ENCODE peak calls at places on chromosomes 11 and 22, in eight cellular contexts. Y is D721Med, V is endodermal cell, I is neural crest cell, Q is uterus, H is foreskin keratinocyte, W is GM13977, A is mucosa of descending colon. M is an unnamed sample.

GRCh38 chr22:39634530-39635399 is 64.2 kb downstream of the CACNA1I start:
- DNase-seq in V (peak; percentile 75), Y (no peak), I (no peak), A (peak; percentile 20), W (no peak), H (peak; percentile 92), Q (no peak), M (peak; percentile 90)

GRCh38 chr11:33941637-33942160 is 49.8 kb upstream of the LMO2 start:
- DNase-seq in W (no peak), Y (no peak), I (no peak), A (no peak), V (no peak), H (no peak), Q (peak; percentile 24), M (no peak)

GRCh38 chr11:57698843-57699365 is 13.1 kb downstream of the MED19 start:
- DNase-seq in Y (no peak), V (no peak), Q (no peak), H (no peak), A (no peak), I (no peak), W (no peak), M (no peak)

GRCh38 chr11:62832346-62833234 is at the start of gene TEX54:
- DNase-seq in V (no peak), W (no peak), Y (no peak), I (no peak), A (peak; percentile 41), H (no peak), Q (peak; percentile 37), M (no peak)

GRCh38 chr22:19012308-19012990 is 76.4 kb upstream of the PRODH start:
- DNase-seq in I (no peak), V (no peak), Y (no peak), W (no peak), Q (no peak), H (no peak), A (no peak), M (no peak)

GRCh38 chr22:50292643-50293440 is 14.6 kb downstream of the PLXNB2 start:
- DNase-seq in V (no peak), I (no peak), A (no peak), Q (no peak), Y (no peak), H (no peak), W (no peak), M (peak; percentile 40)

GRCh38 chr11:128195057-128195751 is 392.2 kb downstream of the ETS1 start:
- DNase-seq in I (no peak), H (no peak), A (peak; percentile 14), Q (no peak), Y (no peak), W (no peak), V (no peak), M (no peak)

GRCh38 chr22:42643632-42644421 is 3.4 kb upstream of the ATP5MGL start:
- DNase-seq in Q (no peak), Y (no peak), I (no peak), W (no peak), H (no peak), A (no peak), V (no peak), M (no peak)

GRCh38 chr22:37107779-37108621 is 1.5 kb downstream of the TMPRSS6 start:
- DNase-seq in A (no peak), V (no peak), I (no peak), H (no peak), W (no peak), Y (no peak), Q (no peak), M (no peak)

GRCh38 chr11:69683764-69684333 is 8.7 kb upstream of the LTO1 start:
- DNase-seq in H (no peak), Y (no peak), W (no peak), Q (no peak), V (peak; percentile 87), I (no peak), A (peak; percentile 47), M (peak; percentile 78)

GRCh38 chr11:130168105-130168504 is 8.5 kb downstream of the ST14 start:
- DNase-seq in Y (no peak), H (peak; percentile 76), V (no peak), Q (no peak), A (no peak), I (no peak), W (no peak), M (no peak)

GRCh38 chr11:119166368-119167076 is 2.0 kb upstream of the NLRX1 start:
- DNase-seq in Y (no peak), I (no peak), H (peak; percentile 80), V (no peak), A (no peak), Q (no peak), W (no peak), M (peak; percentile 34)

GRCh38 chr11:116499396-116500001 is 273.3 kb downstream of the BUD13 start:
- DNase-seq in W (peak; percentile 86), V (peak; percentile 98), I (peak; percentile 94), Q (peak; percentile 68), Y (no peak), H (peak; percentile 37), A (peak; percentile 94), M (peak; percentile 86)

GRCh38 chr11:111324277-111324720 is 26.0 kb downstream of the POU2AF3 start:
- DNase-seq in V (no peak), Q (no peak), I (no peak), H (no peak), W (no peak), Y (no peak), A (no peak), M (no peak)

GRCh38 chr11:79461144-79461543 is 20.3 kb upstream of the TENM4 start:
- DNase-seq in I (no peak), V (peak; percentile 77), Y (no peak), A (peak; percentile 23), W (no peak), H (peak; percentile 72), Q (no peak), M (no peak)
- TF ChIP-seq CTCF in I (peak; percentile 71), V (peak; percentile 78), Y (peak; percentile 51), A (no peak), W (peak; percentile 47), H (peak; percentile 85), Q (peak; percentile 7), M (no peak)

GRCh38 chr22:46662226-46662625 is 42.0 kb downstream of the GRAMD4 start:
- DNase-seq in W (no peak), Y (no peak), Q (no peak), A (no peak), H (no peak), I (no peak), V (no peak), M (no peak)

GRCh38 chr22:46659059-46659790 is 39.0 kb downstream of the GRAMD4 start:
- DNase-seq in W (no peak), Q (no peak), I (no peak), Y (no peak), A (no peak), H (no peak), V (no peak), M (no peak)

GRCh38 chr22:46659791-46660186 is 39.6 kb downstream of the GRAMD4 start:
- DNase-seq in A (no peak), Y (no peak), H (no peak), V (no peak), W (no peak), I (no peak), Q (no peak), M (no peak)

GRCh38 chr22:46661221-46661851 is 41.1 kb downstream of the GRAMD4 start:
- DNase-seq in V (no peak), H (peak; percentile 79), Y (no peak), W (no peak), I (no peak), A (no peak), Q (no peak), M (peak; percentile 54)

DNA sequence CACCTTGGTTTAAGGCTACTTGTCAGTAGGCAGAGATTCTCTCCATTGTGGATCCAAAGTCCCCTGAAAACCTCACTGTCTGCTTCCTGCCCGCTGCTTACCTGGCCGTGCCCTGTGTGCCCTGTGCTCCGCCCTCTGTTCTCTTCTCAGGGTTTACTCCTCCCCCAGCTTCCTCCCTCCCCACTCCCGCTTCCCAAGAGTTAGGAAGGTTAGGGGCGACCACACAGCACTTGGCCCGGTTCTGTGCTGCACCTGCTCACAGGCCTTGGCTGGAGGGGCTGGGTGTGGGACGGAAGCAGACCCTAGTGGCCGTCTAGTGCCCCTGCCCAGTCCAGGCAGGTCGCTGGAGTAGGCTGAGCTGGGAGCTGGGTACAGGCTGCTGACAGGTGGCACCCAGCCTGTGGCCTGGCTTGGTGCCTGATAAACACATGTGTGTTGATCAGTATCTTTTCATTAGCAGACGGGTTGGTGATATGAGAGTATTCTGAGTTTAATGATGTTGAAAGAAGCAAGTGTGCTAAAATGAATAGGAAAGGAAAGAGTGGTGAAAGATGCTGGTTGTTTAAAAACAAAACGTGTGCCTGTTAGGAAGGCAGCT is 40.5 kb downstream of the GRAMD4 start:
- DNase-seq in A (peak; percentile 80), I (no peak), H (no peak), W (no peak), Y (no peak), V (no peak), Q (no peak), M (peak; percentile 24)
- TF ChIP-seq CTCF in A (no peak), I (no peak), H (no peak), W (no peak), Y (no peak), V (peak; percentile 53), Q (no peak), M (no peak)

GRCh38 chr11:36822829-36823228 is 224.8 kb upstream of the RAG2 start:
- DNase-seq in A (no peak), Q (no peak), H (no peak), W (no peak), I (no peak), Y (no peak), V (no peak), M (no peak)

GRCh38 chr11:36817336-36817965 is 219.4 kb upstream of the RAG2 start:
- DNase-seq in W (no peak), I (no peak), H (peak; percentile 56), V (no peak), Y (no peak), Q (no peak), A (no peak), M (peak; percentile 66)

DNA sequence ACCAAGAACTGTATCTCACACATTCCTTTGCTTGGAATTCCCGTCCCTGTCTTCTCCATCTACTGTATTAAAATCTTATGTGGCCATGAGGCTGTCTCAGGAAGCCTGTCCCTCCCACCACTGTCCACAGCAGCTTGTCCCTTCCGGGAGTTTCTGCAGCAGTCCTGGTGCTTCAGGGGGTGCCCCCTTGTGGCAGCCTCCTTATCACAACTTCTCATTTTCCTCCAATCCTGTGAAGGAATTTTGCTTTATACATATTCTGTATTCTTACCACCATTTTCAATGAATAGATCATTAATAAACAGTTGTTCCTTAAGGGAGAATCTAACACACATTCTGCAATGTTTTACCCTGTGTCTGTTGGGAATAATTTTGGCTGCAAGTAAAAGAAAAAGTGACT is 220.4 kb upstream of the RAG2 start:
- DNase-seq in H (no peak), Q (no peak), W (no peak), Y (no peak), V (peak; percentile 78), A (peak; percentile 28), I (no peak), M (peak; percentile 89)
- TF ChIP-seq CTCF in H (peak; percentile 51), Q (no peak), W (peak; percentile 40), Y (peak; percentile 31), V (peak; percentile 81), A (no peak), I (peak; percentile 52), M (peak; percentile 66)

DNA sequence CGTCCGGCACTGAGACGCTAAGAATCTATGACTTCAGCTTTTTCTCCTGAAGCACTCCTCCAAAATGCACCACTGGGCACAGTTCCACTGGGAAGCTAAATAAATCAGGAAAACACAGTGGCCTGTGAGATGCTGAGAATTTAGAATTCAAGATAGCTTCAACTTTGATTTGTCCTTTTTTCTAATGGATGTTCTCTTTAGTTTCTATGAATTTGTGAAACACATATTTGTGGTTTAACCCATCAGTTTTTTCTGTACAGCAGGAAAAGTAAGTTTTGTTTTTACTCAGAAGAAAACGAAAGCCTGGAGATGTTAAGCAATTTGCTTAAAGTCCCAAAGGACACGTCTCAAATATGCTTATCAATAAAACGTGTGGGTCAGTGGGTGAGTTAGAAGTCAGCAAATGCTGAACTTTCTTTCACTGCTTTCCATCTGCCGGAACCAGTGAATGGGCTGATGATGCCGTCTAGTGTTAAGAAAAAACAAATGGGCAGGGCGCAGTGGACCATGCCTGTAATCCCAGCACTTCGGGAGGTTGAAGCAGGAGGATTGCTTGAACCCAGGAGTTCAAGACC is 40.7 kb upstream of the CLMP start:
- DNase-seq in I (no peak), V (no peak), W (no peak), A (no peak), Q (peak; percentile 71), Y (no peak), H (no peak), M (no peak)
- TF ChIP-seq CTCF in I (no peak), V (no peak), W (no peak), A (no peak), Q (peak; percentile 42), Y (no peak), H (no peak), M (no peak)